ENCODE peak calls at places on chromosomes 16 and 17, in eight cellular contexts. C, E, T, D, W, X, R and O are unnamed samples.
A peak's percentile ranks its signal among the peaks of the same experiment; 100 is the strongest.

GRCh38 chr16:3058173-3059030 is 7.0 kb upstream of the IL32 start:
- DNase-seq in T (no peak), D (no peak), W (peak; percentile 45), C (peak; percentile 32), R (no peak), E (no peak), X (peak; percentile 81), O (no peak)

GRCh38 chr17:47821031-47821423 is 567 bp downstream of the OSBPL7 start:
- DNase-seq in D (no peak), R (no peak), T (no peak), W (no peak), X (no peak), C (no peak), E (no peak), O (no peak)

GRCh38 chr17:28896491-28896883 is 1.0 kb downstream of the FLOT2 start:
- DNase-seq in X (no peak), D (no peak), R (no peak), W (no peak), E (no peak), C (no peak), T (no peak), O (no peak)

GRCh38 chr17:20032636-20033035 is 23.5 kb downstream of the SPECC1 start:
- DNase-seq in X (no peak), D (no peak), E (no peak), R (no peak), W (no peak), C (no peak), T (no peak), O (no peak)

GRCh38 chr17:55726440-55726839 is 3.8 kb upstream of the TMEM100 start:
- DNase-seq in W (no peak), R (no peak), D (peak; percentile 17), T (no peak), E (no peak), X (no peak), C (no peak), O (no peak)

GRCh38 chr17:78923660-78924453 is 1.3 kb downstream of the TIMP2 start:
- DNase-seq in W (peak; percentile 41), E (peak; percentile 36), D (no peak), T (no peak), X (peak; percentile 75), R (no peak), C (peak; percentile 16), O (peak; percentile 48)

GRCh38 chr17:49555495-49556018 is 20.1 kb upstream of the NXPH3 start:
- DNase-seq in X (no peak), T (no peak), C (no peak), E (no peak), R (no peak), W (no peak), D (no peak), O (no peak)

GRCh38 chr16:78249056-78249455 is 149.6 kb downstream of the WWOX start:
- DNase-seq in R (no peak), E (no peak), W (no peak), D (no peak), X (no peak), C (no peak), T (no peak), O (peak; percentile 12)

GRCh38 chr17:66304304-66305174 is 2.1 kb downstream of the PRKCA start:
- DNase-seq in W (no peak), D (no peak), X (no peak), E (peak; percentile 27), R (no peak), C (no peak), T (no peak), O (no peak)

GRCh38 chr17:64278614-64279013 is 15.6 kb upstream of the TEX2 start:
- DNase-seq in W (no peak), C (no peak), D (peak; percentile 22), E (no peak), T (no peak), R (no peak), X (peak; percentile 36), O (no peak)

GRCh38 chr17:41417576-41418015 is 6.8 kb downstream of the KRT37 start:
- DNase-seq in X (peak; percentile 10), W (no peak), T (no peak), C (no peak), R (no peak), D (no peak), E (no peak), O (no peak)

GRCh38 chr16:83268164-83268563 is 539.6 kb upstream of the HSBP1 start:
- DNase-seq in D (no peak), R (no peak), T (no peak), C (no peak), E (no peak), W (no peak), X (no peak), O (no peak)

GRCh38 chr17:16106161-16106891 is 106.7 kb downstream of the TTC19 start:
- DNase-seq in C (no peak), D (peak; percentile 71), R (peak; percentile 5), E (no peak), T (no peak), W (no peak), X (no peak), O (no peak)

GRCh38 chr17:50948711-50949110 is 82.6 kb upstream of the TOB1 start:
- DNase-seq in W (no peak), E (no peak), X (no peak), C (no peak), T (no peak), R (no peak), D (no peak), O (no peak)

GRCh38 chr16:57536306-57537193 is at the start of gene CCDC102A:
- DNase-seq in E (peak; percentile 71), W (peak; percentile 50), D (no peak), T (no peak), X (peak; percentile 72), C (no peak), R (no peak), O (no peak)

GRCh38 chr17:1438593-1439083 is 17.4 kb downstream of the CRK start:
- DNase-seq in D (no peak), C (no peak), R (no peak), X (no peak), W (no peak), E (no peak), T (peak; percentile 40), O (no peak)